ENCODE peak calls at places on chromosomes 3 and 15, in six cellular contexts. X is neuronal stem cell, G is IMR-90, M is mesenchymal stem cell, S is H1, E is H9. C is an unnamed sample.

GRCh38 chr3:23202921-23203650 is at the start of gene UBE2E2:
- DNase-seq in G (peak), S (peak), M (peak), X (peak), E (peak), C (peak)

GRCh38 chr15:60673156-60673555 is 194.2 kb upstream of the ICE2 start:
- DNase-seq in M (no peak), E (no peak), G (no peak), S (no peak), X (no peak), C (no peak)

GRCh38 chr3:65356331-65357286 is 668.8 kb upstream of the ADAMTS9 start:
- DNase-seq in G (no peak), S (no peak), X (no peak), M (peak), E (peak), C (peak)

GRCh38 chr15:59339252-59339672 is 33.4 kb downstream of the MYO1E start:
- DNase-seq in E (no peak), S (no peak), M (no peak), G (no peak), X (no peak), C (no peak)

GRCh38 chr3:61343543-61343942 is 92.3 kb upstream of the FHIT start:
- DNase-seq in M (no peak), E (no peak), S (no peak), X (no peak), G (no peak), C (no peak)

GRCh38 chr15:61528590-61528929 is 299.5 kb upstream of the RORA start:
- DNase-seq in S (no peak), M (no peak), X (no peak), G (no peak), E (no peak), C (no peak)

GRCh38 chr3:197513953-197514785 is 41.6 kb downstream of the BDH1 start:
- DNase-seq in M (no peak), S (no peak), E (peak), G (no peak), X (no peak), C (no peak)

GRCh38 chr15:62482715-62483429 is 317.8 kb upstream of the C2CD4B start:
- DNase-seq in E (peak), M (peak), G (peak), X (peak), S (peak), C (peak)

GRCh38 chr3:151169700-151170224 is 33.3 kb downstream of the GPR171 start:
- DNase-seq in G (no peak), S (no peak), X (no peak), M (no peak), E (no peak), C (peak)

GRCh38 chr3:161770532-161771386 is 274.2 kb downstream of the OTOL1 start:
- DNase-seq in X (no peak), E (no peak), M (no peak), G (no peak), S (no peak), C (no peak)
- H2AFZ ChIP-seq in X (no peak), E (no peak), M (no peak), G (no peak), S (no peak), C (no peak)

DNA sequence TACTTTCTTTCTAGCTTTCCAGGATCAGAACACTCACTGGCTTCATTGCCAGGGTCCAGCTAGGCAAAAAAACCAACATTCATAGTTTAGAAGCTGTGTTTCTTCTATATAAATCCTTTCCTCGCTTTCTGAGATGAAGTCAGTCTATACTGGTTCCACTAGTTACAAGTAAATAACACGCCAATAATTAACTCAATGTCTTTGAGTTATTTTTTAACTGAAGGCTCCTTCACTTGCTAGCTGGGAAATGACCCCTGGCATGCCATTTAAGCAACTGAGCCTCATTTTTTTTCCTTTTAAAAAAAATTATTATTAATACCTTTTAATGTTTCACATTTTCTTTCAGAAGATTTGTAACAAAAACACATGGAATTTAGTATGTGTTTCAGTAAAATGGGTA is 2.1 kb upstream of the CCDC174 start:
- DNase-seq in M (no peak), E (no peak), S (no peak), X (no peak), G (no peak), C (no peak)
- H3K14ac ChIP-seq in M (no peak), E (no peak), S (no peak), X (no peak), G (no peak), C (no peak)

DNA sequence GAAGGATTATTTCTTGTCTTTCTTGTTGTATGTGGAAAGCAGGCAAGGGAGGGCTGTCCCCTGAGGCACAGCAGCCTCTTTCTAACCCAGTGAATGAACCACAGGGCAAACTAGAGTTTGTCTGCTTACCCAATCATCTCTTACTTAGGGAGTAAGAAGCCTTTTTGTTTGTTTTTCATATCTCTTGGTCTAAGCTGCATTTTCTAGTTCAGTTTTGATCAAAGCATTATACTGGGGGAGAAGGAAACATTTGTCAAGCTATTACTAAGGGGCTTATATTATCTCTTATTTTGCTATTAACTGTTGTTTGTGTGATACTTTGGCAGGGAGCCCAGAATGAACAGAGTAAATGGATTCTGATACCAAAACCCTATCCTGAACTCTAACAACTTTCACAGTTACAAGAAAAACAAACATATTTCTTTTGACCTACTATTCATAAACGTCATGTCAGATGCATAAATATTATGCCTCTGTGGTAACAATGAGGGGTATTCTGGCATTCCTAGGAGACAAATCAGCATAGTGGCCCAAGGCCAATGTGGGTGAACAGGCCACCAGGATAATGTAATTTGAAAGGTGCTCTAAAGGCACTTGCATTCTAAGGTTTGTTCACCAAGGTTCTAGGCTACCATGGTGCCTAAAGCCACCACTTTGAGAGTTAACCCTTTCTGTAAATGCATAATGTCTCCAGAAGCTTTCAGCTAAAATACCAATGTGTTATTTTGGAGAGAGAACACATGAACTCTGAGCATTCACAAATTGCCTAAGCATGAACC is 271.6 kb upstream of the ZPLD1 start:
- DNase-seq in M (peak), S (no peak), X (no peak), E (no peak), G (peak), C (peak)
- H3K27ac ChIP-seq in M (peak), S (no peak), X (no peak), E (no peak), G (peak), C (no peak)

GRCh38 chr3:149234671-149235245 is 13.1 kb upstream of the CP start:
- DNase-seq in X (no peak), E (no peak), M (no peak), G (no peak), S (no peak), C (no peak)
- H2AFZ ChIP-seq in X (peak), E (no peak), M (no peak), G (no peak), S (peak), C (no peak)

GRCh38 chr15:66711260-66711659 is 9.2 kb downstream of the SMAD6 start:
- DNase-seq in X (no peak), E (no peak), M (no peak), G (no peak), S (no peak), C (no peak)
- H3K14ac ChIP-seq in X (no peak), E (no peak), M (no peak), G (peak), S (no peak), C (no peak)

GRCh38 chr15:91857772-91858171 is 4.3 kb downstream of the SLCO3A1 start:
- DNase-seq in G (no peak), E (no peak), X (no peak), M (no peak), S (no peak), C (no peak)
- H3K27ac ChIP-seq in G (no peak), E (no peak), X (no peak), M (no peak), S (no peak), C (no peak)

DNA sequence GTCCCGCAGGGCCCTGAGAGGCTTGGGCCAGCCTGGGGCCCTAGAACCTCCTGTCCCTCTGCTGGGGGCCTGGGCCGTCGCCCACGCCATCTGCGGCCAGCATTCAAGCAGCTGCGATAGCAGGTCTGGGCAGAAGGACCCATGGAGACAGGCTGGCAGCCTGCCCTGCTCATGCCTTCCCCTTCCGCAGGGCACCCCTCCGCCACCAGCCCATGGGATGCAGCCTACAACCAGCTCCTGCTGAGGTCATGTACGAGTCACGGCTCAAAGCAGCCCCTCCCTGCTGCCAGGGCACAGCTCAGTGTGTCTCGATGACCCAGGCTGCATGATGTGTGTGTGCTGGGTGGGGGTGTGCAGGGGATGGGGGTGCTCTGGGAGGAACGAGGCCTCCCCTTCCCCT is 27.8 kb downstream of the DUSP7 start:
- DNase-seq in X (no peak), M (no peak), E (no peak), S (no peak), G (peak), C (no peak)
- H2AFZ ChIP-seq in X (no peak), M (no peak), E (no peak), S (no peak), G (peak), C (no peak)

DNA sequence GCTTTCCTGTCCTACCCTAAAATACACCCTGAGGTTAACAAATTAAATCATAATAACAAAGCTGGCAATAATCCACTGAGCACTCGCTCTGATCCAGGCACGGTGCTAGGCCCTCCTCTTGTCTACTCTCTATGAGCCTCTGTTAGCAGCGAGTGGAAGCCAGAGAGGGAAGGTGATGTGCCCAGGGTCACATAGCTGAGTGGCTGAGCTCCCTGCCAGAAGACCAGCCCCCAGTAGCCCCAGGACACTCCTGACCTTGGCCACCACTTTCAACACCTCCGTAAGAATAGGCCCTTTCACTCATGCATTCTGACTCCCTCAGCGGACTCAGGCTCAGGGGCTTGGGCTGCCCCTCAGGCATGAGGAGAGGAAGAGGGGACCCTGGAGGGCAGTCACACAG is 9.5 kb upstream of the PRKCD start:
- DNase-seq in S (no peak), E (no peak), G (no peak), M (no peak), X (no peak), C (no peak)
- H3K14ac ChIP-seq in S (no peak), E (no peak), G (no peak), M (no peak), X (no peak), C (no peak)

DNA sequence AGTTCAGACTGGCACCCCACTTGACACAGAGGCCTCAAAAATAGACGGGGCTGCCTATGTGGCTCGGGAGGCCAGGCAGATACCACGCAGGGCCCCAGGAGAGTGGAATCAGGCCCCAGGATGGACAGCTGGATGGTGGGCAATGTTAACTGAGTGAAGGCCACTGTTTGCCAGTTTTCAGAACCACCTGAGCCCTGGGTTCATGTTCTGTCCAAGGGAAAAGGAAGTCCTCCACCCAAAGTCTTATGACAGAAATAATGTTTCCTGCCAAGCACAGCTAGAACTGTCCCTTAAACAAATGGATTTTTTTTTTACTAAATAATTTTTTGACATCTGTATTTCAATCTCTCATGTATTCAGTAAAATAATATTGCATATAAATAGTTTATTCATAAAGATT is 228.4 kb downstream of the KLF13 start:
- DNase-seq in G (no peak), E (no peak), M (no peak), S (no peak), X (no peak), C (no peak)
- H3K27ac ChIP-seq in G (no peak), E (no peak), M (no peak), S (no peak), X (no peak), C (no peak)